ENCODE peak calls at places on chromosomes 7 and 10, in four cellular contexts. One of them, this sample, is unnamed.

GRCh38 chr7:111568419-111568818 is 6.1 kb upstream of the IMMP2L start:
- DNase-seq in IMR-90: no peak
- DNase-seq in K562: no peak
- DNase-seq in A549: no peak
- DNase-seq in this sample: no peak

GRCh38 chr7:44712012-44712411 is 36.6 kb upstream of the ZMIZ2 start:
- DNase-seq in IMR-90: peak
- DNase-seq in K562: peak
- DNase-seq in A549: no peak
- DNase-seq in this sample: no peak

GRCh38 chr7:157490465-157490912 is 153.7 kb downstream of the DNAJB6 start:
- DNase-seq in IMR-90: peak
- DNase-seq in K562: peak
- DNase-seq in A549: peak
- DNase-seq in this sample: peak

GRCh38 chr10:42836771-42837468 is 54.3 kb downstream of the BMS1 start:
- DNase-seq in IMR-90: peak
- DNase-seq in K562: no peak
- DNase-seq in A549: peak
- DNase-seq in this sample: no peak

GRCh38 chr10:52297727-52298126 is 16.4 kb upstream of the DKK1 start:
- DNase-seq in IMR-90: no peak
- DNase-seq in K562: no peak
- DNase-seq in A549: no peak
- DNase-seq in this sample: no peak

GRCh38 chr10:131590567-131590966 is 279.0 kb upstream of the TCERG1L start:
- DNase-seq in IMR-90: no peak
- DNase-seq in K562: no peak
- DNase-seq in A549: no peak
- DNase-seq in this sample: no peak

GRCh38 chr7:157758468-157759245 is 421.9 kb downstream of the DNAJB6 start:
- DNase-seq in IMR-90: no peak
- DNase-seq in K562: no peak
- DNase-seq in A549: no peak
- DNase-seq in this sample: no peak

GRCh38 chr10:43822509-43823236 is 174.0 kb upstream of the ZNF32 start:
- DNase-seq in IMR-90: no peak
- DNase-seq in K562: no peak
- DNase-seq in A549: no peak
- DNase-seq in this sample: no peak

GRCh38 chr7:120254845-120255244 is 18.1 kb upstream of the KCND2 start:
- DNase-seq in IMR-90: no peak
- DNase-seq in K562: no peak
- DNase-seq in A549: no peak
- DNase-seq in this sample: no peak

GRCh38 chr10:83680470-83680891 is 458.8 kb upstream of the GHITM start:
- DNase-seq in IMR-90: no peak
- DNase-seq in K562: no peak
- DNase-seq in A549: no peak
- DNase-seq in this sample: no peak

GRCh38 chr7:43637114-43637806 is 54.4 kb downstream of the STK17A start:
- DNase-seq in IMR-90: peak
- DNase-seq in K562: no peak
- DNase-seq in A549: no peak
- DNase-seq in this sample: no peak

GRCh38 chr7:130627775-130628174 is 40.8 kb downstream of the COPG2 start:
- DNase-seq in IMR-90: no peak
- DNase-seq in K562: no peak
- DNase-seq in A549: no peak
- DNase-seq in this sample: no peak

GRCh38 chr10:48404646-48405045 is 98.2 kb downstream of the MAPK8 start:
- DNase-seq in IMR-90: peak
- DNase-seq in K562: no peak
- DNase-seq in A549: no peak
- DNase-seq in this sample: no peak

GRCh38 chr10:132470306-132471124 is 67.1 kb upstream of the INPP5A start:
- DNase-seq in IMR-90: no peak
- DNase-seq in K562: no peak
- DNase-seq in A549: no peak
- DNase-seq in this sample: no peak

GRCh38 chr7:7738622-7739021 is 20.2 kb upstream of the RPA3 start:
- DNase-seq in IMR-90: no peak
- DNase-seq in K562: no peak
- DNase-seq in A549: no peak
- DNase-seq in this sample: no peak

GRCh38 chr10:69800109-69800508 is 1.6 kb upstream of the COL13A1 start:
- DNase-seq in IMR-90: peak
- DNase-seq in K562: peak
- DNase-seq in A549: peak
- DNase-seq in this sample: peak

GRCh38 chr7:28297821-28298439 is 114.4 kb upstream of the CREB5 start:
- DNase-seq in IMR-90: no peak
- DNase-seq in K562: no peak
- DNase-seq in A549: no peak
- DNase-seq in this sample: no peak

GRCh38 chr7:28300488-28300887 is 111.8 kb upstream of the CREB5 start:
- DNase-seq in IMR-90: no peak
- DNase-seq in K562: no peak
- DNase-seq in A549: no peak
- DNase-seq in this sample: no peak

GRCh38 chr7:28296571-28297483 is 115.5 kb upstream of the CREB5 start:
- DNase-seq in IMR-90: peak
- DNase-seq in K562: peak
- DNase-seq in A549: peak
- DNase-seq in this sample: peak

GRCh38 chr7:28299556-28299955 is 112.8 kb upstream of the CREB5 start:
- DNase-seq in IMR-90: no peak
- DNase-seq in K562: no peak
- DNase-seq in A549: no peak
- DNase-seq in this sample: no peak

DNA sequence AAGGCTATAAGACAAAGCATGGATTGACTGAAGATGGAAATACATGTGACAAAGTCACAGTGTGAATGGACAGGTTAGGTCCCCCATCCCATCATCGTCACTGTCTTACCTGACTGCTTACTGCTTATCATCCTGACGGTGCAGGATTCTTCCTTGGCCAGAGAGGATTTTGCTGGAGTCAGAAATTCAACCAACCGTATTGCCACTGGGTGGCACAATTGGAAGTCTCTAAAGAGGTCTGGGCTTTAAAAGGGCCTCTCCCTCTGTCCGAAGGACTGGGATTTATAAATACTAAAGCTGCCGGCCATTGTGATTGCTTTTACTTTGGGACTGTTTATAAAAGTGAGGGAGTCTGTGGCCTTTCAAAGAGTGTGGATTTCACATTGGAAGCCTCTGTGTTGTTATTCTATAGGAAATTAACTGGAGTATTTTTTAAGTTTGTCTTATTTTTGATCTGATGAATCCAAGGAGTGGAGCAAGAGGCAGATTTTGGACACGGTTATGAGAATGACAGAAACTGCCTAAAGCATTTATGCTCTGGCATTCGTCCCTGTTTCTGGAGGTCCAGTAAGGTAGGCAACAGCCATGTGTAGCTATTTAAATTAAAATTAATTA is 113.3 kb upstream of the CREB5 start:
- DNase-seq in IMR-90: peak
- DNase-seq in K562: no peak
- DNase-seq in A549: peak
- DNase-seq in this sample: peak
- TF ChIP-seq RAD21 in IMR-90: peak
- TF ChIP-seq RAD21 in K562: peak
- TF ChIP-seq RAD21 in A549: peak
- TF ChIP-seq RAD21 in this sample: peak

DNA sequence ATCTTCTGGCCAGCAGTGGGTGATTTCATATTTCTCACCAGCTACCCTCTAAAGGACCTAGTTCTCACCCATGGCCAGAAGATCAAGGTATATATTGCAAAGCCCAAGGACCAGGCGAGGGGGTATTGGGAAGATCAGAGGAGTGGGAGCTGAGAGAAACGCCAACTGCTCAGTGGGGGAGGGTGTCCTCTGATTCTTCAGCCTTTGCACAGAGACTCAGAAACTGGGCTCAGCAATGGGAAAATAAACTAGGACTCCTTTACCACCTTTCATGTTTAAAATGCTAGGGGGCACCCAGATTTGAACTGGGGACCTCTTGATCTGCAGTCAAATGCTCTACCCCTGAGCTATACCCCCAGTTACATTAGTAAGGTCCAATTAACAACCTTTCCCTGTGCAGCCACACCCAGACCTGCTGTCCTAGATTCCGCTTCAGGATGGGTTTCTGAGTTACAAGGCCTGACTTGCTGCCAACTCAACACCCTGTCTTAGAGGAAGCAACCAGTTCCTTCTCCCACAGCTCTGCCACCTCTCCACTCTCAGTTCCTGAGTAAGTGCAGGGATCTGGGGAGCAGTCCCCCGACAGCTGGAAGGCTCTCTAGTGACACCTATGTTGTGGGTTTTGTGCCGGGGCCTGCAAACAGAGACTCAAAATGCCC is 93.5 kb downstream of the ZNF783 start:
- DNase-seq in IMR-90: no peak
- DNase-seq in K562: peak
- DNase-seq in A549: peak
- DNase-seq in this sample: peak
- TF ChIP-seq RAD21 in IMR-90: no peak
- TF ChIP-seq RAD21 in K562: peak
- TF ChIP-seq RAD21 in A549: no peak
- TF ChIP-seq RAD21 in this sample: peak

GRCh38 chr10:104033401-104033930 is 52.2 kb downstream of the COL17A1 start:
- DNase-seq in IMR-90: no peak
- DNase-seq in K562: no peak
- DNase-seq in A549: no peak
- DNase-seq in this sample: no peak

GRCh38 chr10:104035107-104035816 is 50.4 kb downstream of the COL17A1 start:
- DNase-seq in IMR-90: no peak
- DNase-seq in K562: no peak
- DNase-seq in A549: no peak
- DNase-seq in this sample: no peak

GRCh38 chr10:104032144-104032775 is 53.4 kb downstream of the COL17A1 start:
- DNase-seq in IMR-90: no peak
- DNase-seq in K562: no peak
- DNase-seq in A549: no peak
- DNase-seq in this sample: no peak

GRCh38 chr10:104034401-104035053 is 51.2 kb downstream of the COL17A1 start:
- DNase-seq in IMR-90: no peak
- DNase-seq in K562: no peak
- DNase-seq in A549: no peak
- DNase-seq in this sample: no peak

GRCh38 chr10:104033966-104034365 is 51.7 kb downstream of the COL17A1 start:
- DNase-seq in IMR-90: no peak
- DNase-seq in K562: no peak
- DNase-seq in A549: no peak
- DNase-seq in this sample: no peak
- TF ChIP-seq RAD21 in IMR-90: no peak
- TF ChIP-seq RAD21 in K562: no peak
- TF ChIP-seq RAD21 in A549: no peak
- TF ChIP-seq RAD21 in this sample: no peak

DNA sequence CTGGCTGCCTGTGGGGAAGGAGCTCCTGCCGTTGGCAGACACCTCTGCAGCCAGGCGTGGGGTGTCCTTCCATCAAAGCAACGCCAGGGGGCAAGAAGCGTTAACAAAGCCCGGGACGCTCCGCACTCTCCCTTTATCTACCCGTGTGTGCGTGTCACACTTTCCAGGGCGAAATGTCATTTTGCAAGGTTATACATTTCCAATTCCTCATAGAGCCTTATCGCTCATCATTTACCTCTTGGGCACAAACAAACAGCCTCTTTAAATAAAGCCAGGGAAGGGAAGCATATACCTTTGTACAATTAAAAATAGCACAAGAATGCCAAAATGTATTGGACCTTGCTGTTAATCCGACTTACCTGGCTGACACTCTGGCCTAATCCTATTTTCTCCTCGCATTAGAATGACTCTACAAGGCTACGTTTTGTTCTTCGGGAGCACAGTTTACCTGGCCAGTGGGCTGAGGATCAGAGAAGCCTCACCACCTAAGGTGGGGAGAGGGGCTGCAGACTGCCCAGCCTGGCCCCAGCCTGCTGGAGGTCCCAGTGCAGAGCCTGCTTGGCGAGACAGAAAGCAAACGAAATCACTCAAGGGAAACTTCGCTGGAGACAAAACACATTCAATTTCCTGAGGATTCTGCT is 77.6 kb upstream of the EN2 start:
- DNase-seq in IMR-90: peak
- DNase-seq in K562: peak
- DNase-seq in A549: peak
- DNase-seq in this sample: peak
- TF ChIP-seq RAD21 in IMR-90: peak
- TF ChIP-seq RAD21 in K562: peak
- TF ChIP-seq RAD21 in A549: peak
- TF ChIP-seq RAD21 in this sample: peak

GRCh38 chr7:20827172-20827571 is 40.5 kb upstream of the SP8 start:
- DNase-seq in IMR-90: no peak
- DNase-seq in K562: no peak
- DNase-seq in A549: no peak
- DNase-seq in this sample: no peak

GRCh38 chr7:20826243-20826642 is 39.6 kb upstream of the SP8 start:
- DNase-seq in IMR-90: no peak
- DNase-seq in K562: no peak
- DNase-seq in A549: no peak
- DNase-seq in this sample: no peak

GRCh38 chr7:20831976-20832375 is 45.3 kb upstream of the SP8 start:
- DNase-seq in IMR-90: no peak
- DNase-seq in K562: no peak
- DNase-seq in A549: no peak
- DNase-seq in this sample: no peak

GRCh38 chr7:20831451-20831850 is 44.8 kb upstream of the SP8 start:
- DNase-seq in IMR-90: no peak
- DNase-seq in K562: no peak
- DNase-seq in A549: no peak
- DNase-seq in this sample: no peak

GRCh38 chr7:20828947-20829346 is 42.3 kb upstream of the SP8 start:
- DNase-seq in IMR-90: no peak
- DNase-seq in K562: no peak
- DNase-seq in A549: no peak
- DNase-seq in this sample: no peak
- TF ChIP-seq RAD21 in IMR-90: no peak
- TF ChIP-seq RAD21 in K562: no peak
- TF ChIP-seq RAD21 in A549: no peak
- TF ChIP-seq RAD21 in this sample: no peak